ENCODE peak calls at places on chromosomes 1 and 21, in nine cellular contexts. S is GM23338, M is HFF-Myc, G is Caco-2, N is fibroblast of pulmonary artery, I is prostate gland, D is heart left ventricle, Z is dorsolateral prefrontal cortex, Y is kidney epithelial cell. R is an unnamed sample.

GRCh38 chr1:176811896-176812295 is 348.9 kb downstream of the PAPPA2 start:
- DNase-seq in S (peak; percentile 63), M (no peak), G (no peak), N (no peak), I (no peak), D (no peak), Z (no peak), Y (no peak), R (no peak)

GRCh38 chr1:3543076-3544049 is 67.9 kb downstream of the MEGF6 start:
- DNase-seq in S (no peak), M (no peak), G (no peak), N (peak; percentile 61), I (peak; percentile 39), D (no peak), Z (no peak), Y (peak; percentile 10), R (no peak)

GRCh38 chr1:116138277-116138792 is 27.1 kb downstream of the MAB21L3 start:
- DNase-seq in S (no peak), M (no peak), G (no peak), N (no peak), I (no peak), D (no peak), Z (no peak), Y (no peak), R (no peak)

GRCh38 chr1:1043921-1044320 is 24.0 kb downstream of the AGRN start:
- DNase-seq in S (no peak), M (no peak), G (no peak), N (no peak), I (no peak), D (no peak), Z (no peak), Y (no peak), R (no peak)

GRCh38 chr1:48471603-48472576 is at the start of gene SPATA6:
- DNase-seq in S (peak; percentile 98), M (peak; percentile 69), G (peak; percentile 90), N (peak; percentile 96), I (peak; percentile 97), D (peak; percentile 97), Z (peak; percentile 98), Y (peak; percentile 64), R (peak; percentile 77)

GRCh38 chr1:228307218-228308023 is 99.2 kb downstream of the TRIM11 start:
- DNase-seq in S (no peak), M (no peak), G (no peak), N (no peak), I (no peak), D (no peak), Z (no peak), Y (no peak), R (no peak)

GRCh38 chr1:45493116-45493697 is 2.2 kb upstream of the TESK2 start:
- DNase-seq in S (peak; percentile 77), M (no peak), G (peak; percentile 62), N (peak; percentile 78), I (peak; percentile 70), D (peak; percentile 43), Z (no peak), Y (no peak), R (peak; percentile 52)

GRCh38 chr1:56065729-56066128 is 513.6 kb downstream of the PLPP3 start:
- DNase-seq in S (no peak), M (no peak), G (no peak), N (peak; percentile 22), I (no peak), D (no peak), Z (no peak), Y (no peak), R (no peak)

GRCh38 chr1:96927125-96927524 is 205.5 kb downstream of the PTBP2 start:
- DNase-seq in S (no peak), M (no peak), G (no peak), N (peak; percentile 29), I (no peak), D (no peak), Z (no peak), Y (no peak), R (no peak)

GRCh38 chr1:163094589-163094988 is 25.4 kb downstream of the RGS4 start:
- DNase-seq in S (no peak), M (no peak), G (no peak), N (no peak), I (no peak), D (no peak), Z (no peak), Y (peak; percentile 7), R (peak; percentile 20)

GRCh38 chr1:14095001-14095400 is 395.0 kb downstream of the PRDM2 start:
- DNase-seq in S (peak; percentile 81), M (no peak), G (no peak), N (peak; percentile 1), I (no peak), D (no peak), Z (no peak), Y (no peak), R (peak; percentile 17)

GRCh38 chr21:34072145-34073031 is 990 bp upstream of the MRPS6 start:
- DNase-seq in S (no peak), M (no peak), G (no peak), N (no peak), I (peak; percentile 24), D (no peak), Z (peak; percentile 62), Y (no peak), R (no peak)

GRCh38 chr1:74505889-74506288 is 6.5 kb downstream of the LRRC53 start:
- DNase-seq in S (no peak), M (no peak), G (no peak), N (no peak), I (no peak), D (no peak), Z (no peak), Y (no peak), R (no peak)

GRCh38 chr1:166924829-166925541 is 48.9 kb upstream of the TADA1 start:
- DNase-seq in S (no peak), M (no peak), G (no peak), N (no peak), I (no peak), D (no peak), Z (no peak), Y (no peak), R (no peak)

GRCh38 chr21:17775431-17776126 is 43.6 kb downstream of the C21orf91 start:
- DNase-seq in S (no peak), M (no peak), G (no peak), N (no peak), I (no peak), D (no peak), Z (no peak), Y (no peak), R (no peak)

GRCh38 chr1:166905136-166905535 is 29.1 kb upstream of the TADA1 start:
- DNase-seq in S (no peak), M (no peak), G (no peak), N (peak; percentile 3), I (no peak), D (no peak), Z (no peak), Y (no peak), R (no peak)

GRCh38 chr1:198605426-198605825 is 33.4 kb upstream of the PTPRC start:
- DNase-seq in S (peak; percentile 8), M (no peak), G (no peak), N (no peak), I (no peak), D (no peak), Z (no peak), Y (no peak), R (no peak)

GRCh38 chr21:25107708-25108107 is 499.6 kb downstream of the MRPL39 start:
- DNase-seq in S (no peak), M (peak; percentile 31), G (no peak), N (peak; percentile 56), I (no peak), D (no peak), Z (no peak), Y (peak; percentile 88), R (peak; percentile 17)

GRCh38 chr1:215005078-215005477 is 77.5 kb upstream of the KCNK2 start:
- DNase-seq in S (no peak), M (peak; percentile 74), G (no peak), N (no peak), I (no peak), D (no peak), Z (no peak), Y (no peak), R (no peak)
- H3K4me3 ChIP-seq in S (no peak overlapping the region), M (peak overlapping the region; percentile 44), G (no peak overlapping the region), N (no peak overlapping the region), I (no peak overlapping the region), D (no peak overlapping the region), Z (no peak overlapping the region), Y (no peak overlapping the region), R (no peak overlapping the region)

GRCh38 chr1:194102607-194103006 is 916.2 kb upstream of the B3GALT2 start:
- DNase-seq in S (peak; percentile 67), M (peak; percentile 3), G (no peak), N (no peak), I (no peak), D (no peak), Z (no peak), Y (no peak), R (no peak)
- TF ChIP-seq CTCF in S (peak; percentile 72), M (peak; percentile 38), G (no peak), N (peak; percentile 16), I (no peak), D (no peak), Z (no peak), Y (no peak), R (no peak)

GRCh38 chr1:91884459-91885290 is 1.3 kb downstream of the TGFBR3 start:
- DNase-seq in S (peak; percentile 56), M (no peak), G (no peak), N (peak; percentile 29), I (peak; percentile 13), D (peak; percentile 26), Z (peak; percentile 48), Y (no peak), R (peak; percentile 15)

GRCh38 chr1:91879739-91880138 is 6.2 kb downstream of the TGFBR3 start:
- DNase-seq in S (no peak), M (no peak), G (no peak), N (no peak), I (no peak), D (no peak), Z (no peak), Y (no peak), R (no peak)

GRCh38 chr1:91877574-91878208 is 8.3 kb downstream of the TGFBR3 start:
- DNase-seq in S (no peak), M (no peak), G (no peak), N (peak; percentile 20), I (no peak), D (no peak), Z (no peak), Y (no peak), R (peak; percentile 26)

GRCh38 chr1:91883470-91883869 is 2.5 kb downstream of the TGFBR3 start:
- DNase-seq in S (no peak), M (no peak), G (no peak), N (peak; percentile 67), I (no peak), D (no peak), Z (no peak), Y (no peak), R (peak; percentile 47)

DNA sequence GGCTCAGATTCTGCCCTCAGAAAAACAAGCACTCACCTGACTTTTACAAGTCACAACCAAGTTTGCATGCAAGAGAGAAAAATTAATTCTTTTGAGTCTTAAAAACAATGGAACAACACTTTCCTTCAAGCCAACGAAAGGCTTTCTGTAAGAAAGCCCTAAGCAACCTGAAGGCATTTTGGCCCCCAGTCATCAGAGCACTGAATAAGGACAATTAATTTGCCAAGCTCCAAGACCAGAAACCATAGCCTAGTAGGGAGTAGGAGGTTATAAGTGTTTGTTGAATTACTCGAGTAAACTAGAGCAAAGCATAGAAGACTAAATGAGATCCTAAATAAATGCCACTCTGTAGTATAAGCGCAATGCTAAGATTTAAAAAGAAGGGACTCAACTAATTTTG is 4.7 kb downstream of the TGFBR3 start:
- DNase-seq in S (no peak), M (no peak), G (no peak), N (no peak), I (no peak), D (no peak), Z (no peak), Y (no peak), R (no peak)
- H3K4me3 ChIP-seq in S (no peak overlapping the region), M (no peak overlapping the region), G (no peak overlapping the region), N (no peak overlapping the region), I (no peak overlapping the region), D (no peak overlapping the region), Z (no peak overlapping the region), Y (no peak overlapping the region), R (no peak overlapping the region)

GRCh38 chr1:29256979-29257804 is 20.9 kb downstream of the PTPRU start:
- DNase-seq in S (peak; percentile 56), M (no peak), G (no peak), N (peak; percentile 53), I (no peak), D (no peak), Z (no peak), Y (no peak), R (no peak)
- TF ChIP-seq CTCF in S (no peak), M (no peak), G (no peak), N (no peak), I (no peak), D (no peak), Z (no peak), Y (no peak), R (no peak)

R was measured in bronchial epithelial cell.